ENCODE peak calls at places on chromosomes 6 and 20, in six cellular contexts. Q is K562, T is sigmoid colon, Y is esophagus muscularis mucosa, L is SK-N-SH, Z is tibial nerve. A is an unnamed sample.
A peak's percentile ranks its signal among the peaks of the same experiment; 100 is the strongest.

GRCh38 chr6:100468966-100469859 is 4.5 kb upstream of the SIM1 start:
- DNase-seq in Y (peak; percentile 82), T (no peak), Q (no peak), Z (no peak), L (no peak), A (no peak)

GRCh38 chr6:166006593-166007301 is 160.9 kb downstream of the TBXT start:
- DNase-seq in Y (peak; percentile 84), L (peak; percentile 46), Q (no peak), Z (no peak), T (no peak), A (no peak)

GRCh38 chr20:38723069-38723981 is 961 bp upstream of the SLC32A1 start:
- DNase-seq in T (no peak), Q (no peak), L (peak; percentile 55), Y (no peak), Z (no peak), A (no peak)

GRCh38 chr20:13250242-13250641 is 29.2 kb downstream of the ISM1 start:
- DNase-seq in Z (no peak), Y (no peak), Q (no peak), L (no peak), T (no peak), A (no peak)

GRCh38 chr6:5679696-5680494 is 326.8 kb downstream of the NRN1 start:
- DNase-seq in Z (no peak), L (no peak), Q (no peak), Y (no peak), T (no peak), A (no peak)

GRCh38 chr20:63116412-63117106 is 99.4 kb downstream of the YTHDF1 start:
- DNase-seq in Q (peak; percentile 75), Y (no peak), T (no peak), Z (no peak), L (no peak), A (no peak)

GRCh38 chr6:163991326-163991725 is 576.8 kb downstream of the QKI start:
- DNase-seq in T (no peak), Y (peak; percentile 62), L (no peak), Z (no peak), Q (no peak), A (no peak)

GRCh38 chr6:89508755-89509563 is 76.0 kb downstream of the ANKRD6 start:
- DNase-seq in L (no peak), Q (no peak), Z (no peak), T (no peak), Y (no peak), A (peak; percentile 35)

GRCh38 chr6:72149715-72150114 is 263.4 kb downstream of the RIMS1 start:
- DNase-seq in Q (no peak), Y (no peak), L (no peak), Z (no peak), T (no peak), A (no peak)

GRCh38 chr6:109523478-109523877 is 40.5 kb upstream of the ZBTB24 start:
- DNase-seq in T (no peak), L (no peak), Z (no peak), Y (no peak), Q (no peak), A (no peak)

GRCh38 chr6:158028421-158028820 is 46.8 kb downstream of the SYNJ2 start:
- DNase-seq in L (no peak), Q (no peak), Y (no peak), T (no peak), Z (no peak), A (no peak)

GRCh38 chr6:158027590-158028285 is 46.1 kb downstream of the SYNJ2 start:
- DNase-seq in T (no peak), Z (no peak), L (no peak), Y (no peak), Q (no peak), A (no peak)

GRCh38 chr6:158024566-158025297 is 43.1 kb downstream of the SYNJ2 start:
- DNase-seq in Y (no peak), Z (no peak), T (no peak), L (no peak), Q (peak; percentile 67), A (no peak)

GRCh38 chr6:158026901-158027589 is 45.4 kb downstream of the SYNJ2 start:
- DNase-seq in T (no peak), L (no peak), Q (no peak), Y (no peak), Z (no peak), A (no peak)

DNA sequence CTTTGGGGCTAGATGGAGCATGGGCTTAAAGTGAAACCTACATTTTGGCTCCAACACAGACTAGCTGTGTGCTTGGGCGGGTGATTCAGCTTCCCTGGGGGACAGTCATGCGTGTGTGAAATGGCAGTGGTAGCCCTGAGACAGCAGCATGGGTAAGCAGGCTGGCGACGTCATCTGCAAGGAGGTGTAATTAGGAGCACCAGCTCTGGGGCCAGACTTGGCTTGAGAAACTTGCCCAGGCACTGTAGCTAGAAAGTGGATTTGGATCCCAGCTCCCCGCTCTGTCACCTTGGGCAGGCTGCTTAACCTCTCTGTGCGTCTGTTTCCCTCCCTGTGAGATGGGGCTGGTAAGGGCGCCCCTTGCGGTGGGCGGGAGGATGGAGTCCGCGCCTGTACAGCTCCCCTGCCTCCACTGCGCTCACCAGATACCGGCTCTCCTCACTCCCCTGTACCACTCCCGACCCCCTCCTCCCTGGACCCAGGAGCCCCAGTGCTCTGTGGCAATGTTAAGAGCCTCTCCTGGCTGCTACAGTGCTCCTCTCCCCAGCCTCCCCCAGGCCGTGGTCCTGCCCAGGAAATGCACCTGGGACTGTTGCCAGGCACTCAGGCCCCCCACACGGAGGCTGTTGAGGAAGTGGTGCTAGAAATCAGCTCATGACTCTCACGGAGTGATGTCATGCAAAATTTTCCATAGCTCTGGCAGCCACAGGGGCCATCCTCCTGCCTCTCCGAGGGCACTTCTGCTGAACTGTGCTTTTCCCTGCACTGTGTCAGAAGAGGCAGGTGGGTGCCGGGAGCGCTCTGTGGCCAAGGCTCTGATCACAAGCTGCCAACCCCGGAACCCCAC is 44.6 kb downstream of the SYNJ2 start:
- DNase-seq in T (peak; percentile 93), L (peak; percentile 79), Y (no peak), Q (peak; percentile 72), Z (peak; percentile 85), A (peak; percentile 83)
- TF ChIP-seq EP300 in T (no peak), L (peak; percentile 97), Y (no peak), Q (no peak), Z (peak; percentile 58), A (no peak)

DNA sequence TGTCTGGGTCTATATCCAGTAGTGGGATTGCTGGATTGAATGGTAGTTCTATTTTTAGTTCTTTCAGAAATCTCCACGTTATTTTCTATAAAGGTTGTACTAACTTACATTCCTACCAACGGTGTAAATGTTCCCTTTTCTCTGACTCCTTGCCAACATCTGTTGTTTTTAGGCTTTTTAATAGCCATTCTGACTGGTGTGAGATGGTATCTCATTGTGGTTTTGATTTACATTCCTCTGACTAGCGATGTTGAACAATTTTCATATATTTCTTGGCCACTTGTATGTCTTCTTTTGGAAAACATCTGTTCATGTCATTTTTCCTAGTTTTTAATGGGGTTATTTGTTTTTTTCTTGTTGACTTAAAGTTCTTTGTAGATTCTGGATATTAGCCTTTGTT is 99.3 kb downstream of the BMP2 start:
- DNase-seq in L (no peak), Q (no peak), Z (no peak), Y (no peak), T (no peak), A (no peak)
- TF ChIP-seq EP300 in L (no peak), Q (no peak), Z (no peak), Y (no peak), T (no peak), A (no peak)

GRCh38 chr6:130927305-130927704 is 100.1 kb downstream of the SMLR1 start:
- DNase-seq in L (no peak), Z (no peak), Y (no peak), T (no peak), Q (peak; percentile 34), A (peak; percentile 54)
- TF ChIP-seq EP300 in L (no peak), Z (no peak), Y (no peak), T (no peak), Q (no peak), A (no peak)

DNA sequence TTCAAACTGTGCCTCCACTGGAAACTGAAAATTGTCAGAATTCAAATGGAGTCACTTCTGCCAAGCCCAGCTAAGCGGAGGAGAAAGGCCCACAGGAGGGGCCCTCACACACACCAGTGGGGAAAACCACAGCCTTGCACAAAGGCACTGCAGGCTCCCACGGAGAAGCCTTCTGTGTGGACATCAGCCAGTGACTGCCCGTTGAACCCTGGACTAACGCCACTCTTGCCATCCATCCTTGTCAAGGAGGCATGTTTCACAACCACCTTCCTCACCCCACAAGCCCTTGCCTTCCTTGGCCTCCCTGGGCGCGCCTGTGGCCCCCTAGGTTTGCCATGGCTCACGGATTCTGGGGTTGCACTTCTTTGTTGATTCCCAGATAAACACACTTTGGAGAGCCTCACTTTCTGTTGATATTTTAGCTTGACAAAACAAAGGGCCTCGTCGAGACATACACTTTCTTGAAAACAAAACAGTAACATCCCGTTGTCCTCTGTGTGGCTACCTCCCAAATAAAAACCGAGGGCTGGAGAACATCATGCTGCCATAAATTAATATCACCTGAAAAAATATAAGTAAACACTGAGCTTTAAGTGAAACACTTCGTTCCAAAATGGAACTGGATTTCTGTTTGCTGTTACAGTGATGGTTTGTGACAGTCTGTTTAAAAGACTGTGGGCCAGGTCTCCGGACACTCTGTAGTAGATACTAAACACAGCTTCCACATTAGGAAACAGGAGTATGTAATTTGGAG is 187.0 kb downstream of the SMOC2 start:
- DNase-seq in Q (no peak), Z (no peak), T (peak; percentile 68), L (no peak), Y (no peak), A (no peak)
- TF ChIP-seq EP300 in Q (no peak), Z (no peak), T (peak; percentile 47), L (no peak), Y (no peak), A (no peak)

DNA sequence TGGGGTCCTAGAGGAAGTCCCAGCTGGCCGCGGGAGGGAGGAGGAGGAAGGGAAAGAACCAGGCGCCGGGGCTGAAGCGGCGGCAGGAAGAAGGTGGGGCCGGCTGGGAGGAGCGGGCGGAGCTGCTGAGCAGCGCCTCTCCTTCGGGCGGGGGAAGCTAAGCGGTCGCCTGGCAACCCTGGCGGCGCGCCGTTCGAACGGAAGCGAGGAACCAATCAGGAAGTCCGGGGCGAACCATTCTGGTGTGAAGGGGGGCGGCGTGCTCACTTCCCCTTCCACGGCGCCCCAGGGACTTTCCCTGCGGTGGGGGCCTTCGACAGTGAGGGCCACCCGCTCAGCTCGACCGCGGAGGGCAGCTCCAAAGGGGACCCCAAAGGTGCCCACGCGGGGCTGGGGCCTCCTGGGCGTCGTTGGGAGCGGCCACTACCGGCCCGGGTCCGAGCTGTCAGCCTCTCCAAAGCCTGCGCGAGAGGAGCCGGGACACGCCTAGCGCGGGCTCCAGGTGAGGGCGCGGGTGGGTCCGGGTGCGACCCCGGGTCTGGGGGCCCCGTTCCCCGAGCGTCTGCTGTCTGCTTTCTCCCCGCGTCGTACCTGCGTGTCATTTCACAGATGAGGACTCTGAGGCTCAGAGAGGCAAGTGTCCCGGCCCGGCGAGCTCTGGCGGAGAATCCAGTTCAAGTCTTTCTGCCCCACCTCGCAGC is at the start of gene FAM110A:
- DNase-seq in Y (peak; percentile 99), L (peak; percentile 95), T (peak; percentile 98), Q (peak; percentile 92), Z (peak; percentile 96), A (peak; percentile 90)
- TF ChIP-seq EP300 in Y (no peak), L (no peak), T (no peak), Q (no peak), Z (no peak), A (no peak)

A was measured in HepG2.